ENCODE peak calls at places on chromosome 19, in nine cellular contexts. A is right lobe of liver, K is foreskin fibroblast, W is colonic mucosa, T is fibroblast of pulmonary artery, Z is keratinocyte, X is AG04450, C is prostate gland, L is fibroblast of mammary gland. H is an unnamed sample.

GRCh38 chr19:40691421-40692211 is 1.2 kb upstream of the NUMBL start:
- DNase-seq in T (no peak), A (no peak), L (peak; percentile 36), X (no peak), C (no peak), W (no peak), K (no peak), Z (no peak), H (no peak)

GRCh38 chr19:37304190-37304883 is 66.6 kb upstream of the ZNF527 start:
- DNase-seq in L (no peak), C (no peak), Z (no peak), X (no peak), W (no peak), T (no peak), A (no peak), K (no peak), H (no peak)

GRCh38 chr19:50308991-50309390 is 20.2 kb downstream of the KCNC3 start:
- DNase-seq in C (no peak), Z (no peak), T (no peak), K (no peak), A (no peak), X (no peak), L (no peak), W (no peak), H (no peak)

GRCh38 chr19:23802290-23802689 is 43.6 kb upstream of the ZNF681 start:
- DNase-seq in L (no peak), T (no peak), X (no peak), A (no peak), K (no peak), W (no peak), C (no peak), Z (no peak), H (no peak)

GRCh38 chr19:14565765-14566711 is 5.8 kb downstream of the NDUFB7 start:
- DNase-seq in Z (no peak), T (no peak), A (no peak), L (no peak), C (no peak), K (no peak), X (no peak), W (no peak), H (no peak)

GRCh38 chr19:40575326-40575725 is 1.3 kb upstream of the SHKBP1 start:
- DNase-seq in K (no peak), A (no peak), Z (no peak), C (no peak), W (no peak), X (no peak), L (no peak), T (no peak), H (no peak)

GRCh38 chr19:6423499-6424189 is 967 bp downstream of the KHSRP start:
- DNase-seq in X (no peak), K (peak; percentile 44), A (no peak), Z (no peak), W (peak; percentile 55), T (peak; percentile 55), C (no peak), L (peak; percentile 49), H (peak; percentile 40)

GRCh38 chr19:56142087-56142787 is 1.1 kb downstream of the ZNF444 start:
- DNase-seq in T (no peak), A (peak; percentile 82), K (no peak), Z (no peak), W (peak; percentile 80), C (peak; percentile 81), X (no peak), L (no peak), H (no peak)

GRCh38 chr19:2766594-2767372 is 16.3 kb downstream of the SGTA start:
- DNase-seq in Z (no peak), T (no peak), C (no peak), X (no peak), L (no peak), A (no peak), W (no peak), K (no peak), H (no peak)

GRCh38 chr19:55086730-55087541 is 11.3 kb downstream of the EPS8L1 start:
- DNase-seq in Z (no peak), C (peak; percentile 92), T (peak; percentile 95), W (peak; percentile 99), X (peak; percentile 82), K (peak; percentile 94), A (peak; percentile 86), L (peak; percentile 92), H (peak; percentile 87)

GRCh38 chr19:50266896-50267295 is 62.3 kb downstream of the KCNC3 start:
- DNase-seq in C (no peak), A (no peak), T (no peak), X (no peak), Z (no peak), L (no peak), W (peak; percentile 73), K (no peak), H (no peak)

GRCh38 chr19:17327654-17328516 is 6.8 kb downstream of the ANO8 start:
- DNase-seq in K (no peak), L (no peak), T (peak; percentile 65), C (peak; percentile 90), A (no peak), X (no peak), Z (no peak), W (peak; percentile 89), H (no peak)

GRCh38 chr19:44757735-44758505 is 9.4 kb downstream of the BCL3 start:
- DNase-seq in T (peak; percentile 56), W (no peak), C (no peak), A (no peak), K (peak; percentile 87), Z (no peak), X (no peak), L (peak; percentile 73), H (peak; percentile 58)

GRCh38 chr19:28541029-28541428 is 671.9 kb downstream of the UQCRFS1 start:
- DNase-seq in Z (no peak), T (no peak), W (no peak), A (no peak), K (no peak), C (no peak), X (no peak), L (no peak), H (no peak)

GRCh38 chr19:46489445-46490272 is 6.0 kb downstream of the PNMA8B start:
- DNase-seq in C (no peak), A (no peak), L (peak; percentile 69), Z (no peak), X (no peak), K (peak; percentile 43), T (peak; percentile 70), W (no peak), H (peak; percentile 80)

GRCh38 chr19:46492841-46493235 is 2.8 kb downstream of the PNMA8B start:
- DNase-seq in X (no peak), W (no peak), Z (no peak), A (no peak), K (no peak), T (no peak), L (no peak), C (no peak), H (no peak)

GRCh38 chr19:46488551-46488950 is 7.1 kb downstream of the PNMA8B start:
- DNase-seq in A (no peak), X (no peak), T (no peak), W (no peak), Z (no peak), C (no peak), K (no peak), L (no peak), H (no peak)

GRCh38 chr19:46491975-46492682 is 3.5 kb downstream of the PNMA8B start:
- DNase-seq in L (no peak), W (no peak), C (no peak), T (no peak), A (no peak), Z (no peak), K (no peak), X (no peak), H (no peak)

DNA sequence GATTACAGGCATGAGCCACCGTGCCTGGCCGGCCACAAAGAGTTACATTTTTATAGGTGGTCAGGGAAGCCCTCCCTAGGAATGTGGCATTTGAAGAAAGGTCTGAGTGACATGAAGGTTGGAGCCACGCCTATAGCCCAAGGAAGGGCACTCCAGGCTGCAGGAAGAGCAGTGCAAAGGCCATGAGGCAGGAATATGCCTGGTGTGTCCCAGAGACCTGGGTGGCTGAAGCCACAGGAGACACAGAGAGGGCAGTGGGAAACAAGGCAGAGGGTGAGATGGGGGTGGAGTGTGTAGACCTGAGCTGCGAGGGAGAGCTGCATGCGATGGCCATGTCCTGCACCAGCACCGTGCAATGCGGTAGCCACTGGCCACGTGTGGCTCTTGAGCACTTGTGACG is 4.9 kb downstream of the PNMA8B start:
- DNase-seq in A (no peak), Z (no peak), L (no peak), K (no peak), W (no peak), X (no peak), T (no peak), C (no peak), H (no peak)
- TF ChIP-seq CTCF in A (no peak), Z (no peak), L (no peak), K (no peak), W (no peak), X (no peak), T (no peak), C (no peak), H (no peak)

GRCh38 chr19:16144216-16144581 is 714 bp downstream of the HSH2D start:
- DNase-seq in C (no peak), L (no peak), A (no peak), T (no peak), K (no peak), X (no peak), W (no peak), Z (no peak), H (no peak)
- H3K4me3 ChIP-seq in C (peak overlapping the region; percentile 32), L (no peak overlapping the region), A (no peak overlapping the region), T (no peak overlapping the region), K (no peak overlapping the region), X (no peak overlapping the region), W (peak overlapping the region; percentile 33), Z (no peak overlapping the region), H (no peak overlapping the region)

DNA sequence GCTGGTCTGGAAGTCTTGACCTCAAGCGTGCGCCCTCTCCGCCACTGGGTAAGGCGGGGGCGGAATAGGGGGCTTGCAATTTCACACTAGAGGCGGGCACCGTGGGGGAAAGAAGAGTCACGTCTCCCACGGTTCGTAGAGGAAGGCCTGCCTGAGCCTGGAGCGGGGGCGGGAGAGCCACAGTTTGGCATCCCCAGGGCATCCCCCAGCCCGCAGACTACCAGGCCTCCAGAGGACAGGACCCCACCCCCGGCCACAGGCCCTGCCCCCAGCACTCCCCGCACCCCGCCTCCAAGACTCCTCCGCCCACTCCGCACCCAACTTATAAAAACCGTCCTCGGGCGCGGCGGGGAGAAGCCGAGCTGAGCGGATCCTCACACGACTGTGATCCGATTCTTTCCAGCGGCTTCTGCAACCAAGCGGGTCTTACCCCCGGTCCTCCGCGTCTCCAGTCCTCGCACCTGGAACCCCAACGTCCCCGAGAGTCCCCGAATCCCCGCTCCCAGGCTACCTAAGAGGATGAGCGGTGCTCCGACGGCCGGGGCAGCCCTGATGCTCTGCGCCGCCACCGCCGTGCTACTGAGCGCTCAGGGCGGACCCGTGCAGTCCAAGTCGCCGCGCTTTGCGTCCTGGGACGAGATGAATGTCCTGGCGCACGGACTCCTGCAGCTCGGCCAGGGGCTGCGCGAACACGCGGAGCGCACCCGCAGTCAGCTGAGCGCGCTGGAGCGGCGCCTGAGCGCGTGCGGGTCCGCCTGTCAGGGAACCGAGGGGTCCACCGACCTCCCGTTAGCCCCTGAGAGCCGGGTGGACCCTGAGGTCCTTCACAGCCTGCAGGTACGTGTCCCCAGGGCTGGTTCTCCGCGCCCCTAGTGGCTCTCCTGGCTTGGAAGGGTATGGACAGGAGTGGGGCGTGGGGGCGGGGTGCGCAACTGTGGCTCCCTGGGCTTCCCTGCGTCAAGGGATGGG is at the start of gene ANGPTL4:
- DNase-seq in X (no peak), W (peak; percentile 81), L (peak; percentile 81), A (peak; percentile 74), T (peak; percentile 88), Z (no peak), K (peak; percentile 90), C (peak; percentile 75), H (peak; percentile 56)
- TF ChIP-seq CTCF in X (peak; percentile 26), W (no peak), L (no peak), A (peak; percentile 25), T (peak; percentile 28), Z (peak; percentile 20), K (peak; percentile 9), C (peak; percentile 46), H (peak; percentile 32)

GRCh38 chr19:18893573-18894253 is 2.2 kb downstream of the CERS1 start:
- DNase-seq in T (no peak), C (no peak), K (no peak), L (no peak), X (no peak), Z (no peak), W (no peak), A (no peak), H (no peak)
- H3K4me3 ChIP-seq in T (no peak overlapping the region), C (no peak overlapping the region), K (no peak overlapping the region), L (no peak overlapping the region), X (no peak overlapping the region), Z (no peak overlapping the region), W (no peak overlapping the region), A (no peak overlapping the region), H (no peak overlapping the region)

H was measured in fibroblast of the aortic adventitia.